ENCODE peak calls at places on chromosomes 4 and X, in four cellular contexts. I, Z, T and E are unnamed samples.

GRCh38 chr4:146407257-146407656 is 114.5 kb downstream of the SLC10A7 start:
- DNase-seq in I (no peak), Z (no peak), T (no peak), E (no peak)

GRCh38 chr4:185567828-185568442 is 32.6 kb upstream of the PDLIM3 start:
- DNase-seq in I (no peak), Z (peak; percentile 79), T (no peak), E (peak; percentile 65)

GRCh38 chrX:1341531-1342179 is 5.1 kb downstream of the IL3RA start:
- DNase-seq in I (no peak), Z (no peak), T (no peak), E (no peak)

GRCh38 chrX:23982891-23983290 is 44.1 kb downstream of the KLHL15 start:
- DNase-seq in I (no peak), Z (no peak), T (no peak), E (no peak)

GRCh38 chr4:127997534-127998388 is 32.6 kb downstream of the ABHD18 start:
- DNase-seq in I (no peak), Z (no peak), T (no peak), E (no peak)

GRCh38 chr4:17502764-17503163 is 9.1 kb downstream of the QDPR start:
- DNase-seq in I (no peak), Z (no peak), T (no peak), E (no peak)

GRCh38 chrX:111411591-111412371 is at the start of gene DCX:
- DNase-seq in I (no peak), Z (no peak), T (no peak), E (no peak)

GRCh38 chr4:11424896-11425295 is 3.8 kb downstream of the HS3ST1 start:
- DNase-seq in I (no peak), Z (no peak), T (no peak), E (no peak)

GRCh38 chr4:76923619-76924357 is 25.8 kb upstream of the SEPTIN11 start:
- DNase-seq in I (no peak), Z (no peak), T (no peak), E (no peak)

GRCh38 chrX:154327026-154327820 is 31.6 kb downstream of the TKTL1 start:
- DNase-seq in I (no peak), Z (no peak), T (no peak), E (no peak)

GRCh38 chr4:168337550-168337940 is 19.0 kb upstream of the DDX60 start:
- DNase-seq in I (no peak), Z (no peak), T (no peak), E (no peak)

GRCh38 chrX:15136795-15137194 is 133.1 kb downstream of the ASB9 start:
- DNase-seq in I (no peak), Z (no peak), T (no peak), E (no peak)